ENCODE peak calls at places on chromosome 5, in eight cellular contexts. Z is fibroblast of mammary gland, K is keratinocyte, F is bronchial epithelial cell, Q is fibroblast of the aortic adventitia, U is fibroblast of pulmonary artery, V is AG10803, B is HCT116. M is an unnamed sample.

GRCh38 chr5:174920906-174921550 is 196.6 kb downstream of the MSX2 start:
- DNase-seq in Z (no peak), K (no peak), F (no peak), Q (no peak), U (no peak), V (no peak), B (no peak), M (no peak)

GRCh38 chr5:138450971-138451370 is 12.1 kb downstream of the REEP2 start:
- DNase-seq in Z (no peak), K (no peak), F (no peak), Q (no peak), U (no peak), V (no peak), B (no peak), M (no peak)

GRCh38 chr5:98643544-98643943 is 129.9 kb upstream of the RGMB start:
- DNase-seq in Z (no peak), K (no peak), F (no peak), Q (no peak), U (no peak), V (no peak), B (no peak), M (no peak)

GRCh38 chr5:15598294-15598902 is 98.4 kb downstream of the FBXL7 start:
- DNase-seq in Z (peak), K (no peak), F (peak), Q (peak), U (no peak), V (no peak), B (no peak), M (no peak)

GRCh38 chr5:149937610-149938009 is 7.0 kb downstream of the PDE6A start:
- DNase-seq in Z (peak), K (no peak), F (peak), Q (no peak), U (no peak), V (no peak), B (no peak), M (no peak)

GRCh38 chr5:77867914-77868313 is 91.8 kb upstream of the TBCA start:
- DNase-seq in Z (no peak), K (no peak), F (no peak), Q (no peak), U (no peak), V (no peak), B (no peak), M (no peak)

GRCh38 chr5:83470920-83471404 is 582 bp upstream of the VCAN start:
- DNase-seq in Z (no peak), K (no peak), F (no peak), Q (peak), U (peak), V (no peak), B (no peak), M (no peak)

GRCh38 chr5:15601274-15601673 is 101.3 kb downstream of the FBXL7 start:
- DNase-seq in Z (peak), K (no peak), F (no peak), Q (no peak), U (no peak), V (peak), B (no peak), M (no peak)

GRCh38 chr5:86806206-86806605 is 188.5 kb downstream of the COX7C start:
- DNase-seq in Z (peak), K (no peak), F (no peak), Q (no peak), U (no peak), V (no peak), B (no peak), M (no peak)

GRCh38 chr5:134113908-134114875 is at the start of gene TCF7:
- DNase-seq in Z (peak), K (peak), F (peak), Q (peak), U (peak), V (peak), B (peak), M (peak)

GRCh38 chr5:369151-369939 is 47.8 kb downstream of the AHRR start:
- DNase-seq in Z (no peak), K (no peak), F (no peak), Q (no peak), U (no peak), V (no peak), B (no peak), M (peak)

GRCh38 chr5:133799556-133799955 is 168.9 kb downstream of the C5orf15 start:
- DNase-seq in Z (no peak), K (no peak), F (no peak), Q (no peak), U (no peak), V (no peak), B (no peak), M (no peak)

GRCh38 chr5:166430491-166431319 is 1860.7 kb upstream of the WWC1 start:
- DNase-seq in Z (no peak), K (no peak), F (no peak), Q (no peak), U (no peak), V (no peak), B (no peak), M (no peak)

GRCh38 chr5:139561655-139562451 is 714 bp downstream of the UBE2D2 start:
- DNase-seq in Z (no peak), K (no peak), F (peak), Q (peak), U (peak), V (peak), B (no peak), M (peak)

GRCh38 chr5:177311361-177311722 is 356 bp downstream of the MXD3 start:
- DNase-seq in Z (no peak), K (no peak), F (no peak), Q (no peak), U (no peak), V (no peak), B (no peak), M (no peak)

GRCh38 chr5:177311723-177312648 is at the start of gene MXD3:
- DNase-seq in Z (peak), K (peak), F (peak), Q (peak), U (peak), V (peak), B (peak), M (peak)

GRCh38 chr5:177313561-177314259 is 2.0 kb upstream of the MXD3 start:
- DNase-seq in Z (no peak), K (no peak), F (no peak), Q (no peak), U (no peak), V (no peak), B (no peak), M (no peak)

GRCh38 chr5:177314376-177315342 is 3.0 kb upstream of the MXD3 start:
- DNase-seq in Z (no peak), K (no peak), F (no peak), Q (no peak), U (no peak), V (no peak), B (no peak), M (no peak)

DNA sequence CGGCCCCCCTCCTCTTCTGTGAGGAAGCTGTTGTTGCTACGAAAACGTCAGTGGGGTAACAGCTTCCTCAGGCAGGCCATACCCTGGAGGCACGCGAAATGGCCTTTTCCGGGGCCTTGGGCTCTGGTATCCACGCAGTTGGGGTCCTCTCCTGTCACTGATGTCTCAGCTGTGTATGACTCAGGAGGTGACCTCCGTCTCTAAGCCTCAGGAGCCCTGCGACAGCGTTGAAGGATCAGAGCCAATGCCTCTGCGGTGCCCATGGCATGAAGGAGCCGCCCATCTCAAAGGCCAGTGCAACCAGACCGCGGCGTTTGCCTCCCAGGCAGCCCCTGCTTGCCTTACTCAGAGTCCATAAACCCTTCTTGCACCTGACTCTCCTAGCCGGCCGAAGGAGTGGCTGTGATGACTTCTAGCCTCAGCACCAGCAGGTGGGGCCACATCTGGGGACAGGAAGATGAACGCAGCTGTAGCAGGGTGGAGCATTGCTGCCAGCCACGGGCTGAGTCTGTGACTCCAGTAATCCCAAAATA is 1.0 kb upstream of the MXD3 start:
- DNase-seq in Z (peak), K (no peak), F (no peak), Q (no peak), U (no peak), V (no peak), B (peak), M (peak)
- H3K4me3 ChIP-seq in Z (peak), K (peak), F (no peak), Q (peak), U (peak), V (peak), B (peak), M (peak)

GRCh38 chr5:81425569-81425968 is 31.6 kb upstream of the ACOT12 start:
- DNase-seq in Z (peak), K (no peak), F (peak), Q (peak), U (peak), V (peak), B (peak), M (peak)
- TF ChIP-seq CTCF in Z (peak), K (no peak), F (peak), Q (peak), U (peak), V (peak), B (peak), M (peak)

GRCh38 chr5:147432323-147432722 is 77.5 kb downstream of the DPYSL3 start:
- DNase-seq in Z (no peak), K (no peak), F (no peak), Q (no peak), U (no peak), V (no peak), B (no peak), M (no peak)

GRCh38 chr5:147434049-147434448 is 75.8 kb downstream of the DPYSL3 start:
- DNase-seq in Z (no peak), K (no peak), F (no peak), Q (no peak), U (no peak), V (no peak), B (no peak), M (no peak)

GRCh38 chr5:147426928-147427327 is 82.9 kb downstream of the DPYSL3 start:
- DNase-seq in Z (no peak), K (no peak), F (no peak), Q (no peak), U (no peak), V (no peak), B (no peak), M (no peak)

GRCh38 chr5:147427784-147428401 is 82.0 kb downstream of the DPYSL3 start:
- DNase-seq in Z (peak), K (no peak), F (peak), Q (peak), U (peak), V (peak), B (no peak), M (no peak)

GRCh38 chr5:147431586-147431985 is 78.3 kb downstream of the DPYSL3 start:
- DNase-seq in Z (no peak), K (no peak), F (no peak), Q (no peak), U (no peak), V (no peak), B (no peak), M (no peak)
- H3K4me3 ChIP-seq in Z (no peak), K (no peak), F (no peak), Q (no peak), U (no peak), V (no peak), B (no peak), M (no peak)

DNA sequence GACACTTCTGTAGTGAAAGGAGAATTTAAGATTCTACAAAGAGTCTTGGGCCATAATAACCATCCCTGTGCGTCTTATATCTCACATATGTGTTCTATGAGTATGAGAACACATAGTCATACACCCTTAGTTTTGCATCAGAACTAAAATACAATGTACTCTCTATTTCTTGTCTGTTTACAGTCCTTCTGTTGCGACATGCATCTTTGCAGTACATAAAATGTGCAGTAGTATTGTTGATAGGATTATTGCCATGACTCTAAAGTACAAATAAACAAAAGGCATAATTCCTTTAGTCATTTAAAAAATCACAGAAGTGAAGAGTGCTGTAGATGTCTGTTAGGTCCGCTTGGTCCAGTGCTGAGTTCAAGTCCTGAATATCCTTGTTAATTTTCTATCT is 201.9 kb downstream of the NR3C1 start:
- DNase-seq in Z (peak), K (no peak), F (peak), Q (no peak), U (peak), V (peak), B (no peak), M (no peak)
- TF ChIP-seq CTCF in Z (no peak), K (no peak), F (no peak), Q (no peak), U (no peak), V (no peak), B (no peak), M (no peak)

DNA sequence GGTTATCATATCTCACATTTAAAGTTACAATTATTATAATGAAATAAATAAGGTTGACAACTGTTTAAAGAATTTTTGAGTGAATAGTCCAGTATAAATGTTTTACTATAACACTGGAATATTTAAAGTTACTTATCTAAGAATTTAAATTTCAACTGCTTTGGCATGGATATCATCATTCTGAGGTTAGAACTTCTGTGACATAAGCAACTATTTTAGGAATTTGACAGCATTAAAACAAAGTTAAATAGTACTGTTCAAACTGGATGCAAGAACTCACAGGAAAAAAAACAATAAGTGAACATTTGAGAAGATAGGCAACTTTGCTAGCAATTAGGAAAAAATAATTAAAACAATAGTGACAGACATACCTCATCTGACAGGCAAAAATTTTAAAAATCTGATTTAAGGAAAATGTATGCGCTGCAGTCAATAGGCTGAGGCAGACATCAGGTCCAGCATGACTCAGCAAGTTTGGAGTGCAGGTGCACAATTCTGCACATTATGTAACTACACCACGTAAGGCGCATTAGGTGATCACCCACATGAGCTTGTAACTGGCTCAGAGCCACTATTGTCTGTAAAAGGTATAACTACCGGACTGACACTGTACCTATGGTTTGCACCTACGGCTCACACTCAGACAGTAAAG is 180.6 kb downstream of the PDE4D start:
- DNase-seq in Z (peak), K (no peak), F (no peak), Q (peak), U (no peak), V (peak), B (no peak), M (no peak)
- H3K4me3 ChIP-seq in Z (no peak), K (no peak), F (no peak), Q (no peak), U (no peak), V (no peak), B (no peak), M (no peak)

GRCh38 chr5:73437126-73438047 is 11.2 kb downstream of the FOXD1 start:
- DNase-seq in Z (no peak), K (no peak), F (no peak), Q (peak), U (no peak), V (peak), B (peak), M (no peak)
- TF ChIP-seq CTCF in Z (no peak), K (peak), F (peak), Q (peak), U (peak), V (peak), B (peak), M (no peak)

GRCh38 chr5:80140496-80140895 is 105.3 kb downstream of the THBS4 start:
- DNase-seq in Z (no peak), K (no peak), F (no peak), Q (no peak), U (no peak), V (no peak), B (no peak), M (no peak)

GRCh38 chr5:80143491-80143890 is 108.3 kb downstream of the THBS4 start:
- DNase-seq in Z (no peak), K (no peak), F (no peak), Q (no peak), U (no peak), V (no peak), B (no peak), M (no peak)

GRCh38 chr5:80141147-80141671 is 106.1 kb downstream of the THBS4 start:
- DNase-seq in Z (peak), K (no peak), F (no peak), Q (peak), U (peak), V (peak), B (no peak), M (no peak)

GRCh38 chr5:80141681-80142080 is 106.5 kb downstream of the THBS4 start:
- DNase-seq in Z (no peak), K (no peak), F (no peak), Q (peak), U (no peak), V (peak), B (no peak), M (no peak)

GRCh38 chr5:80142996-80143395 is 107.8 kb downstream of the THBS4 start:
- DNase-seq in Z (no peak), K (no peak), F (no peak), Q (no peak), U (no peak), V (no peak), B (no peak), M (no peak)
- H3K4me3 ChIP-seq in Z (no peak), K (no peak), F (no peak), Q (no peak), U (no peak), V (no peak), B (no peak), M (no peak)